ENCODE peak calls at places on chromosomes 16 and 17, in nine cellular contexts. Z, W, D, E, N, Q, O, Y and G are unnamed samples. For H3K4me1 and H3K9me3, the result is how much of the 10 kb centered on the place peaks cover.

GRCh38 chr17:47323382-47324223 is at the start of gene EFCAB13:
- DNase-seq in Z (peak), W (peak), D (peak), E (peak), N (peak), Q (peak), O (peak), Y (peak), G (peak)

GRCh38 chr17:55690105-55690508 is 32.6 kb downstream of the TMEM100 start:
- DNase-seq in Z (no peak), W (peak), D (no peak), E (no peak), N (no peak), Q (no peak), O (no peak), Y (no peak), G (no peak)

GRCh38 chr16:72371307-72372081 is 199.5 kb upstream of the PMFBP1 start:
- DNase-seq in Z (no peak), W (no peak), D (no peak), E (peak), N (no peak), Q (no peak), O (peak), Y (no peak), G (no peak)

GRCh38 chr17:15091825-15092224 is 173.3 kb downstream of the PMP22 start:
- DNase-seq in Z (no peak), W (peak), D (no peak), E (peak), N (no peak), Q (no peak), O (no peak), Y (no peak), G (no peak)

GRCh38 chr17:2609091-2609490 is 15.6 kb downstream of the PAFAH1B1 start:
- DNase-seq in Z (no peak), W (no peak), D (no peak), E (no peak), N (no peak), Q (no peak), O (no peak), Y (no peak), G (no peak)

GRCh38 chr16:51818342-51818944 is 667.4 kb upstream of the SALL1 start:
- DNase-seq in Z (no peak), W (peak), D (peak), E (peak), N (no peak), Q (peak), O (peak), Y (no peak), G (no peak)

GRCh38 chr17:1124238-1124699 is 55.5 kb downstream of the ABR start:
- DNase-seq in Z (no peak), W (no peak), D (no peak), E (peak), N (no peak), Q (no peak), O (no peak), Y (no peak), G (no peak)

GRCh38 chr17:75518201-75518600 is 1.9 kb downstream of the TSEN54 start:
- DNase-seq in Z (no peak), W (no peak), D (peak), E (no peak), N (no peak), Q (no peak), O (no peak), Y (no peak), G (no peak)

GRCh38 chr16:11051430-11052079 is 107.2 kb downstream of the CLEC16A start:
- DNase-seq in Z (no peak), W (no peak), D (no peak), E (peak), N (no peak), Q (no peak), O (no peak), Y (no peak), G (no peak)

GRCh38 chr16:3861808-3862451 is 18.6 kb downstream of the CREBBP start:
- DNase-seq in Z (no peak), W (peak), D (no peak), E (no peak), N (no peak), Q (no peak), O (peak), Y (no peak), G (no peak)

GRCh38 chr17:83124871-83125514 is 45.6 kb downstream of the METRNL start:
- DNase-seq in Z (no peak), W (no peak), D (no peak), E (peak), N (peak), Q (no peak), O (no peak), Y (no peak), G (peak)

GRCh38 chr16:35134471-35134870 is 1675.1 kb downstream of the TP53TG3F start:
- DNase-seq in Z (no peak), W (no peak), D (no peak), E (no peak), N (no peak), Q (no peak), O (no peak), Y (no peak), G (no peak)

GRCh38 chr17:77827461-77827968 is 131.0 kb upstream of the TNRC6C start:
- DNase-seq in Z (no peak), W (no peak), D (no peak), E (no peak), N (peak), Q (no peak), O (no peak), Y (no peak), G (peak)
- H3K4me1 ChIP-seq in Z (under half), W (under half), D (under half), E (under half), N (under half), Q (under half), O (under half), Y (under half), G (under half)

DNA sequence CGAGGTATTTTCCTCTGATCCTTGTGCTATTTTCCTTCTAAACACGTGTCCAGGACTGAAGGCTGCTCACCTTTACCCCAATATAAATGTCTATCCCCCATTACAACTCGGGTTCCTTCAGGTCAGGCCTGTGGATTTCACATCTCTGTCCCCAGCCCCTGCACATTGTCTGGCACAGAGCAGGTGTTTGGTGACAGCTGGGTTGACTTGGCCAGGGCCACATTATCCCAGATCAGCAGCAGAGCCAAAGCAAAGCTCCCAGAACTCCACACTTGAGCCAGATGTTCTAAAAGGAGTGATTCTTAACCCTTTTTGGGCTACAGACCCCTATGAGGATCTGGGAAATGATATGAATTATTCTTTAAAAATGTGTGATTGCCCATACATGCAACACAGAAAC is 18.0 kb upstream of the SPATA32 start:
- DNase-seq in Z (no peak), W (no peak), D (no peak), E (no peak), N (peak), Q (no peak), O (no peak), Y (no peak), G (peak)
- H3K27ac ChIP-seq in Z (no peak), W (no peak), D (no peak), E (no peak), N (no peak), Q (no peak), O (no peak), Y (peak), G (no peak)

GRCh38 chr16:60818471-60818870 is 1217.8 kb downstream of the CDH8 start:
- DNase-seq in Z (no peak), W (no peak), D (no peak), E (no peak), N (no peak), Q (no peak), O (no peak), Y (no peak), G (no peak)
- H3K9me3 ChIP-seq in Z (under half), W (under half), D (under half), E (under half), N (under half), Q (under half), O (under half), Y (under half), G (under half)

GRCh38 chr16:56981729-56982271 is 7.6 kb upstream of the NLRC5 start:
- DNase-seq in Z (no peak), W (no peak), D (no peak), E (no peak), N (no peak), Q (no peak), O (no peak), Y (no peak), G (no peak)

GRCh38 chr16:56985288-56985961 is 3.9 kb upstream of the NLRC5 start:
- DNase-seq in Z (peak), W (peak), D (no peak), E (peak), N (peak), Q (peak), O (peak), Y (peak), G (peak)

GRCh38 chr16:56984639-56985038 is 4.7 kb upstream of the NLRC5 start:
- DNase-seq in Z (no peak), W (no peak), D (no peak), E (no peak), N (no peak), Q (no peak), O (no peak), Y (no peak), G (no peak)

GRCh38 chr16:56982695-56983094 is 6.7 kb upstream of the NLRC5 start:
- DNase-seq in Z (no peak), W (no peak), D (no peak), E (no peak), N (no peak), Q (no peak), O (no peak), Y (no peak), G (no peak)

GRCh38 chr16:56983211-56983751 is 6.1 kb upstream of the NLRC5 start:
- DNase-seq in Z (no peak), W (no peak), D (no peak), E (peak), N (no peak), Q (no peak), O (no peak), Y (no peak), G (no peak)
- H3K4me1 ChIP-seq in Z (under half), W (under half), D (under half), E (under half), N (under half), Q (under half), O (under half), Y (under half), G (under half)

DNA sequence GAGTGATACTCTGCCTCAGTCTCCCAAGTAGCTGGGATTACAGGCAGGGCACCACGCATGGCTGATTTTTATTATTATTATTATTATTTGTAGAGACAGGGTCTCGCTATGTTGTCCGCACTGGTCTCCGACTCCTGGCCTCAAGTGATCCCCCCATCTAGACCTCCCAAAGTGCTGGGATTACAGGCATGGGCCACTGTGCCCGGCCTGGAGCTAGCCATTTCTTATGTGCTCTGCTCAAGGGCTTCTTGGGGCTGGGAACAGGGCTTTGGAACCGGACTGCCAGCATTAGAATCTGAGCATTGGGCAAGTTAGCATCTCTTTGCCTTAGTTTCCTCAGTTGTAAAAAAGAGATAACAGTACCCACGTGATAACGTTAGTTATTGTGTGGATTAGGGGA is 111.3 kb downstream of the C16orf78 start:
- DNase-seq in Z (no peak), W (no peak), D (no peak), E (no peak), N (no peak), Q (no peak), O (no peak), Y (no peak), G (peak)
- H3K27ac ChIP-seq in Z (peak), W (no peak), D (no peak), E (no peak), N (no peak), Q (peak), O (no peak), Y (no peak), G (no peak)

GRCh38 chr17:28574536-28574935 is 2.2 kb downstream of the ALDOC start:
- DNase-seq in Z (no peak), W (no peak), D (no peak), E (peak), N (no peak), Q (no peak), O (no peak), Y (no peak), G (no peak)
- H3K9me3 ChIP-seq in Z (under half), W (under half), D (under half), E (under half), N (under half), Q (under half), O (under half), Y (under half), G (under half)